ENCODE peak calls at places on chromosomes 2 and 18, in nine cellular contexts. Z is activated gamma-delta T cell treated with Interleukin-2 at 50 U/mL for 16 hours; R is stimulated activated CD8-positive, alpha-beta memory T cell treated with anti-CD3 and anti-CD28 coated beads, Interleukin-15, amount 100 ng/mL, for 24 hours; J is NCI-H2171; F is HT1080; V is HCT116; E is sciatic nerve; D is left lung; U is NCI-H345. Y is an unnamed sample.
A peak's percentile ranks its signal among the peaks of the same experiment; 100 is the strongest.

GRCh38 chr18:63664571-63664970 is 2.9 kb upstream of the SERPINB3 start:
- DNase-seq in Z (no peak), R (no peak), J (no peak), F (no peak), V (no peak), E (no peak), D (no peak), U (no peak), Y (no peak)

GRCh38 chr2:67733517-67733916 is 329.3 kb downstream of the C1D start:
- DNase-seq in Z (no peak), R (no peak), J (no peak), F (peak; percentile 49), V (peak; percentile 12), E (no peak), D (peak; percentile 52), U (no peak), Y (no peak)

GRCh38 chr18:76686737-76687231 is 135.6 kb upstream of the ZNF236 start:
- DNase-seq in Z (no peak), R (no peak), J (peak; percentile 2), F (peak; percentile 46), V (peak; percentile 44), E (peak; percentile 80), D (peak; percentile 71), U (peak; percentile 77), Y (no peak)

GRCh38 chr2:134327367-134327766 is 73.5 kb downstream of the MGAT5 start:
- DNase-seq in Z (no peak), R (no peak), J (no peak), F (no peak), V (no peak), E (no peak), D (no peak), U (no peak), Y (no peak)

GRCh38 chr2:105177546-105178254 is 63.8 kb upstream of the GPR45 start:
- DNase-seq in Z (no peak), R (no peak), J (no peak), F (no peak), V (no peak), E (no peak), D (no peak), U (no peak), Y (no peak)

GRCh38 chr2:113965644-113966043 is 75.8 kb downstream of the ACTR3 start:
- DNase-seq in Z (peak; percentile 8), R (no peak), J (peak; percentile 4), F (peak; percentile 49), V (peak; percentile 38), E (no peak), D (no peak), U (peak; percentile 33), Y (no peak)

GRCh38 chr2:6968319-6969100 is 51.3 kb downstream of the RNF144A start:
- DNase-seq in Z (no peak), R (no peak), J (no peak), F (no peak), V (no peak), E (no peak), D (no peak), U (no peak), Y (no peak)

GRCh38 chr18:55685638-55686037 is 97.6 kb upstream of the TCF4 start:
- DNase-seq in Z (no peak), R (no peak), J (no peak), F (no peak), V (no peak), E (no peak), D (no peak), U (no peak), Y (no peak)

GRCh38 chr2:36477315-36477714 is 120.7 kb downstream of the FEZ2 start:
- DNase-seq in Z (no peak), R (no peak), J (no peak), F (no peak), V (no peak), E (no peak), D (no peak), U (no peak), Y (no peak)

GRCh38 chr2:111626037-111626861 is 257.7 kb downstream of the ANAPC1 start:
- DNase-seq in Z (no peak), R (no peak), J (no peak), F (no peak), V (no peak), E (no peak), D (no peak), U (no peak), Y (no peak)

GRCh38 chr2:110853516-110853915 is 121.1 kb downstream of the ACOXL start:
- DNase-seq in Z (peak; percentile 52), R (no peak), J (peak; percentile 10), F (no peak), V (peak; percentile 27), E (peak; percentile 56), D (no peak), U (peak; percentile 19), Y (no peak)

GRCh38 chr2:223995569-223995968 is 38.3 kb downstream of the MRPL44 start:
- DNase-seq in Z (no peak), R (no peak), J (no peak), F (peak; percentile 33), V (peak; percentile 56), E (no peak), D (no peak), U (no peak), Y (no peak)

GRCh38 chr2:218081063-218081462 is 12.0 kb downstream of the RUFY4 start:
- DNase-seq in Z (no peak), R (no peak), J (no peak), F (no peak), V (no peak), E (no peak), D (no peak), U (no peak), Y (no peak)

GRCh38 chr18:25459814-25460213 is 107.8 kb upstream of the ZNF521 start:
- DNase-seq in Z (no peak), R (no peak), J (no peak), F (no peak), V (no peak), E (no peak), D (no peak), U (no peak), Y (no peak)

GRCh38 chr2:147792966-147793617 is 51.7 kb upstream of the ACVR2A start:
- DNase-seq in Z (no peak), R (no peak), J (no peak), F (peak; percentile 22), V (no peak), E (no peak), D (no peak), U (no peak), Y (no peak)

GRCh38 chr18:67969458-67969857 is 452.9 kb upstream of the DSEL start:
- DNase-seq in Z (no peak), R (no peak), J (no peak), F (no peak), V (no peak), E (no peak), D (no peak), U (no peak), Y (no peak)

GRCh38 chr2:224404766-224405165 is 2.9 kb upstream of the FAM124B start:
- DNase-seq in Z (no peak), R (no peak), J (no peak), F (no peak), V (no peak), E (no peak), D (no peak), U (no peak), Y (no peak)

GRCh38 chr2:234858134-234858533 is 93.7 kb upstream of the SH3BP4 start:
- DNase-seq in Z (no peak), R (no peak), J (no peak), F (no peak), V (no peak), E (no peak), D (no peak), U (no peak), Y (no peak)

GRCh38 chr2:145792745-145793144 is 1272.8 kb upstream of the ZEB2 start:
- DNase-seq in Z (no peak), R (no peak), J (no peak), F (no peak), V (no peak), E (no peak), D (peak; percentile 23), U (no peak), Y (no peak)

GRCh38 chr2:3201296-3201695 is 176.3 kb downstream of the EIPR1 start:
- DNase-seq in Z (no peak), R (no peak), J (no peak), F (no peak), V (no peak), E (no peak), D (no peak), U (no peak), Y (no peak)

GRCh38 chr2:220847587-220847986 is 724.5 kb downstream of the EPHA4 start:
- DNase-seq in Z (no peak), R (no peak), J (no peak), F (peak; percentile 88), V (no peak), E (no peak), D (no peak), U (no peak), Y (no peak)

GRCh38 chr2:25853038-25853638 is 25.1 kb downstream of the ASXL2 start:
- DNase-seq in Z (no peak), R (no peak), J (no peak), F (no peak), V (no peak), E (no peak), D (no peak), U (no peak), Y (no peak)

GRCh38 chr2:25491966-25492532 is 150.3 kb upstream of the DNMT3A start:
- DNase-seq in Z (no peak), R (no peak), J (no peak), F (no peak), V (no peak), E (no peak), D (no peak), U (peak; percentile 41), Y (no peak)

GRCh38 chr2:102355526-102356380 is at the start of gene IL18R1:
- DNase-seq in Z (peak; percentile 61), R (peak; percentile 42), J (peak; percentile 20), F (peak; percentile 72), V (peak; percentile 32), E (peak; percentile 86), D (peak; percentile 97), U (peak; percentile 70), Y (no peak)

GRCh38 chr2:144477943-144478283 is 42.0 kb downstream of the ZEB2 start:
- DNase-seq in Z (no peak), R (no peak), J (peak; percentile 95), F (no peak), V (no peak), E (no peak), D (no peak), U (no peak), Y (no peak)

GRCh38 chr2:86625096-86625495 is 1.4 kb upstream of the RNF103 start:
- DNase-seq in Z (no peak), R (no peak), J (no peak), F (no peak), V (no peak), E (no peak), D (no peak), U (no peak), Y (no peak)

GRCh38 chr2:46850742-46851141 is 64.9 kb downstream of the MCFD2 start:
- DNase-seq in Z (no peak), R (no peak), J (no peak), F (peak; percentile 91), V (no peak), E (no peak), D (no peak), U (no peak), Y (no peak)

GRCh38 chr18:55588001-55588875 is at the start of gene TCF4:
- DNase-seq in Z (peak; percentile 7), R (no peak), J (peak; percentile 67), F (peak; percentile 7), V (no peak), E (peak; percentile 71), D (peak; percentile 91), U (peak; percentile 57), Y (no peak)

GRCh38 chr2:43839776-43840564 is 1.2 kb downstream of the ABCG8 start:
- DNase-seq in Z (no peak), R (no peak), J (no peak), F (no peak), V (no peak), E (no peak), D (no peak), U (no peak), Y (no peak)

Y was measured in esophagus squamous epithelium.